ENCODE peak calls at places on chromosomes 16 and 17, in five cellular contexts. One of them, this sample, is unnamed.
A peak's percentile ranks its signal among the peaks of the same experiment; 100 is the strongest.

GRCh38 chr16:997440-998051 is 16.0 kb downstream of the SOX8 start:
- DNase-seq in stomach: peak; percentile 72
- DNase-seq in erythroblast: no peak
- DNase-seq in IMR-90: peak; percentile 41
- DNase-seq in uterus: no peak
- DNase-seq in this sample: no peak

GRCh38 chr16:11797957-11798299 is 870 bp upstream of the ZC3H7A start:
- DNase-seq in erythroblast: no peak
- DNase-seq in IMR-90: no peak
- DNase-seq in uterus: no peak
- DNase-seq in stomach: no peak
- DNase-seq in this sample: no peak

GRCh38 chr17:2395258-2396170 is 5.3 kb downstream of the MNT start:
- DNase-seq in IMR-90: peak; percentile 58
- DNase-seq in erythroblast: peak; percentile 46
- DNase-seq in stomach: no peak
- DNase-seq in uterus: no peak
- DNase-seq in this sample: no peak

GRCh38 chr16:30927789-30928378 is 4.5 kb downstream of the FBXL19 start:
- DNase-seq in uterus: peak; percentile 52
- DNase-seq in IMR-90: peak; percentile 25
- DNase-seq in stomach: no peak
- DNase-seq in erythroblast: no peak
- DNase-seq in this sample: peak; percentile 73

GRCh38 chr17:64630309-64631223 is 31.5 kb downstream of the SMURF2 start:
- DNase-seq in IMR-90: no peak
- DNase-seq in erythroblast: no peak
- DNase-seq in stomach: no peak
- DNase-seq in uterus: no peak
- DNase-seq in this sample: no peak

GRCh38 chr17:76278952-76279741 is 14.0 kb downstream of the UBALD2 start:
- DNase-seq in stomach: peak; percentile 95
- DNase-seq in erythroblast: peak; percentile 71
- DNase-seq in uterus: peak; percentile 85
- DNase-seq in IMR-90: peak; percentile 62
- DNase-seq in this sample: peak; percentile 89

GRCh38 chr17:70702683-70703255 is 533.4 kb downstream of the KCNJ2 start:
- DNase-seq in erythroblast: no peak
- DNase-seq in IMR-90: no peak
- DNase-seq in uterus: no peak
- DNase-seq in stomach: no peak
- DNase-seq in this sample: no peak

GRCh38 chr16:62853887-62854286 is 817.6 kb upstream of the CDH8 start:
- DNase-seq in uterus: no peak
- DNase-seq in erythroblast: no peak
- DNase-seq in IMR-90: no peak
- DNase-seq in stomach: no peak
- DNase-seq in this sample: no peak

GRCh38 chr16:72921620-72922019 is 126.3 kb downstream of the ZFHX3 start:
- DNase-seq in stomach: no peak
- DNase-seq in erythroblast: no peak
- DNase-seq in uterus: peak; percentile 48
- DNase-seq in IMR-90: peak; percentile 32
- DNase-seq in this sample: no peak

GRCh38 chr16:71491032-71491431 is 1.9 kb upstream of the ZNF19 start:
- DNase-seq in uterus: no peak
- DNase-seq in stomach: no peak
- DNase-seq in IMR-90: no peak
- DNase-seq in erythroblast: no peak
- DNase-seq in this sample: no peak

GRCh38 chr17:75152971-75153853 is 1.1 kb downstream of the JPT1 start:
- DNase-seq in erythroblast: peak; percentile 42
- DNase-seq in IMR-90: peak; percentile 28
- DNase-seq in stomach: no peak
- DNase-seq in uterus: no peak
- DNase-seq in this sample: no peak

GRCh38 chr16:30570621-30571443 is 682 bp downstream of the ZNF688 start:
- DNase-seq in IMR-90: peak; percentile 28
- DNase-seq in erythroblast: no peak
- DNase-seq in uterus: peak; percentile 56
- DNase-seq in stomach: peak; percentile 28
- DNase-seq in this sample: no peak

GRCh38 chr17:7258731-7259554 is 3.3 kb downstream of the CLDN7 start:
- DNase-seq in uterus: no peak
- DNase-seq in stomach: no peak
- DNase-seq in IMR-90: peak; percentile 27
- DNase-seq in erythroblast: no peak
- DNase-seq in this sample: no peak

GRCh38 chr16:17828012-17828411 is 357.3 kb upstream of the XYLT1 start:
- DNase-seq in IMR-90: peak; percentile 90
- DNase-seq in stomach: no peak
- DNase-seq in uterus: no peak
- DNase-seq in erythroblast: no peak
- DNase-seq in this sample: no peak

GRCh38 chr16:29903579-29903978 is 3.3 kb downstream of the ASPHD1 start:
- DNase-seq in stomach: no peak
- DNase-seq in erythroblast: no peak
- DNase-seq in IMR-90: no peak
- DNase-seq in uterus: no peak
- DNase-seq in this sample: no peak

GRCh38 chr17:50177983-50178834 is 12.4 kb downstream of the SGCA start:
- DNase-seq in uterus: peak; percentile 70
- DNase-seq in stomach: peak; percentile 79
- DNase-seq in erythroblast: peak; percentile 44
- DNase-seq in IMR-90: peak; percentile 99
- DNase-seq in this sample: peak; percentile 97

GRCh38 chr16:70290949-70291519 is 1.7 kb upstream of the AARS1 start:
- DNase-seq in uterus: no peak
- DNase-seq in erythroblast: peak; percentile 19
- DNase-seq in stomach: no peak
- DNase-seq in IMR-90: peak; percentile 72
- DNase-seq in this sample: no peak

GRCh38 chr17:10558049-10558448 is 8.6 kb upstream of the MYH2 start:
- DNase-seq in IMR-90: no peak
- DNase-seq in stomach: no peak
- DNase-seq in uterus: no peak
- DNase-seq in erythroblast: no peak
- DNase-seq in this sample: no peak

GRCh38 chr16:4021070-4021779 is 95.0 kb downstream of the ADCY9 start:
- DNase-seq in IMR-90: no peak
- DNase-seq in stomach: peak; percentile 92
- DNase-seq in uterus: no peak
- DNase-seq in erythroblast: no peak
- DNase-seq in this sample: no peak

GRCh38 chr17:9928601-9929341 is 23.7 kb upstream of the RCVRN start:
- DNase-seq in stomach: no peak
- DNase-seq in IMR-90: peak; percentile 96
- DNase-seq in uterus: peak; percentile 56
- DNase-seq in erythroblast: no peak
- DNase-seq in this sample: peak; percentile 66

GRCh38 chr17:75404739-75405364 is 626 bp downstream of the GRB2 start:
- DNase-seq in IMR-90: peak; percentile 52
- DNase-seq in uterus: peak; percentile 43
- DNase-seq in stomach: peak; percentile 42
- DNase-seq in erythroblast: peak; percentile 74
- DNase-seq in this sample: peak; percentile 48

GRCh38 chr16:57808589-57808988 is 6.3 kb upstream of the KIFC3 start:
- DNase-seq in erythroblast: no peak
- DNase-seq in uterus: no peak
- DNase-seq in IMR-90: no peak
- DNase-seq in stomach: no peak
- DNase-seq in this sample: no peak

GRCh38 chr16:57809843-57810196 is 7.5 kb upstream of the KIFC3 start:
- DNase-seq in erythroblast: no peak
- DNase-seq in stomach: no peak
- DNase-seq in uterus: no peak
- DNase-seq in IMR-90: no peak
- DNase-seq in this sample: no peak

GRCh38 chr16:57807252-57807967 is 5.1 kb upstream of the KIFC3 start:
- DNase-seq in uterus: no peak
- DNase-seq in erythroblast: no peak
- DNase-seq in IMR-90: no peak
- DNase-seq in stomach: no peak
- DNase-seq in this sample: peak; percentile 70

GRCh38 chr16:57809276-57809793 is 7.0 kb upstream of the KIFC3 start:
- DNase-seq in stomach: no peak
- DNase-seq in uterus: no peak
- DNase-seq in erythroblast: no peak
- DNase-seq in IMR-90: no peak
- DNase-seq in this sample: no peak

DNA sequence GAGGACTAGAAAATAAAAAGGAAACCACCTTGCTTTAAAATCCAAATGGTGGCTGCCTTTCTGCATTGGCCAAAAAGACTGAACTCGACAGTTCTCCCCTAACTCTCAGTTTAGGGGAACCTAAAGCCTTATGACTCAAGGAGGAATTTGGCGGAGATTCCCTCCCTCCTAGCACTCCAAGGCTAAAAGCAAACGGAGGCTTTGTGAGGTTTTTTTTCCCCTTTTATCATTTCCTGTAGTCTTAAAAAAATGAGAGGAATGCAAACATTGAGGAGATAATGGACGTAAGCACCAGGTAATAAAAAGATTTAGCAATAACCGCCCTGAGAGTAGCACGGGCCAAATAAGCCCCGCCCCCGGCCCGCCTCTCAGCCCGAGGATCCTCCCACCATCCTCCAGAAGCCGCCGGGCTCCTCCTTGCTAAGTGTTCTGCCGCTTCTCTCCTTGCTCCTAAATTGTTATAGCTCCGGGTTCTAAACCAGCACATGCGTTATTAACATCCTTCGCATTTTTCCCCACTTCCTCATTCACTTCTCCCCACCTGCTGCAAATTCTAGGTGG is 5.8 kb upstream of the KIFC3 start:
- DNase-seq in erythroblast: peak; percentile 59
- DNase-seq in stomach: peak; percentile 92
- DNase-seq in IMR-90: peak; percentile 91
- DNase-seq in uterus: peak; percentile 82
- DNase-seq in this sample: peak; percentile 58
- TF ChIP-seq POLR2A in erythroblast: no peak
- TF ChIP-seq POLR2A in stomach: no peak
- TF ChIP-seq POLR2A in IMR-90: no peak
- TF ChIP-seq POLR2A in uterus: peak; percentile 39
- TF ChIP-seq POLR2A in this sample: no peak

GRCh38 chr16:68299571-68300453 is 10.9 kb downstream of the SLC7A6OS start:
- DNase-seq in stomach: no peak
- DNase-seq in erythroblast: no peak
- DNase-seq in IMR-90: no peak
- DNase-seq in uterus: no peak
- DNase-seq in this sample: no peak

GRCh38 chr16:68300736-68301459 is 9.8 kb downstream of the SLC7A6OS start:
- DNase-seq in stomach: no peak
- DNase-seq in uterus: no peak
- DNase-seq in erythroblast: no peak
- DNase-seq in IMR-90: no peak
- DNase-seq in this sample: no peak

GRCh38 chr16:68298312-68298711 is 12.4 kb downstream of the SLC7A6OS start:
- DNase-seq in erythroblast: no peak
- DNase-seq in stomach: no peak
- DNase-seq in uterus: no peak
- DNase-seq in IMR-90: no peak
- DNase-seq in this sample: no peak

GRCh38 chr16:68297908-68298307 is 12.8 kb downstream of the SLC7A6OS start:
- DNase-seq in IMR-90: peak; percentile 11
- DNase-seq in erythroblast: no peak
- DNase-seq in uterus: no peak
- DNase-seq in stomach: no peak
- DNase-seq in this sample: no peak

DNA sequence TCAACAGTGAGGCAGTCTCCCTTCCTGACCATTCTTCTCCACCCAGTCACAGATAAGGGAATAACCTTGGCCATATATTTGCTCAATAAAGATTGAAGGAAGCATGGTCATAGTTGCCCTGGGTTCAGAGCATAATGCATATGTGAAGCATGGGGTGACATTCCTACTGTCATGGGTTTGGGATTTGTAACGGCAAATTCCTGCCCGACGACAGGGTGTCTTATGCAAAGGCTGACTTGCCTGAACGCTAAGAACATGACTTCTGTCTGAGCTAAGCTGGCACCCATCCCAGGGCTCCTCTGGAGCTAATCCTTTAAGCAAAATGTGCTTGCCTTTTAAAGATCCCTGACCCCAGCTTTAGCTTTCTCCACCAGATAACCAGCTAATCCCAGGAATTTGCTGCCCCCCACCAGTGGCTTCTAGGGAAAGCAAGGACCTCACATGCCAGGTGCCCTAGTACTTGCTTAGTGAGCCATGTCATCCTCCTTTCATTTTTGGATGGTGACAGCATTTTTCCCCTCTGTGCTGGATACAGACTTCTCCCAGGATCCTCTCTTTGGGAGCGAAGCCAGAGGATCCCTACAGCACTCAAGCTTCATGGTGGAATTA is 11.7 kb downstream of the SLC7A6OS start:
- DNase-seq in stomach: peak; percentile 38
- DNase-seq in erythroblast: no peak
- DNase-seq in uterus: peak; percentile 27
- DNase-seq in IMR-90: peak; percentile 77
- DNase-seq in this sample: no peak
- TF ChIP-seq POLR2A in stomach: no peak
- TF ChIP-seq POLR2A in erythroblast: no peak
- TF ChIP-seq POLR2A in uterus: no peak
- TF ChIP-seq POLR2A in IMR-90: no peak
- TF ChIP-seq POLR2A in this sample: no peak

DNA sequence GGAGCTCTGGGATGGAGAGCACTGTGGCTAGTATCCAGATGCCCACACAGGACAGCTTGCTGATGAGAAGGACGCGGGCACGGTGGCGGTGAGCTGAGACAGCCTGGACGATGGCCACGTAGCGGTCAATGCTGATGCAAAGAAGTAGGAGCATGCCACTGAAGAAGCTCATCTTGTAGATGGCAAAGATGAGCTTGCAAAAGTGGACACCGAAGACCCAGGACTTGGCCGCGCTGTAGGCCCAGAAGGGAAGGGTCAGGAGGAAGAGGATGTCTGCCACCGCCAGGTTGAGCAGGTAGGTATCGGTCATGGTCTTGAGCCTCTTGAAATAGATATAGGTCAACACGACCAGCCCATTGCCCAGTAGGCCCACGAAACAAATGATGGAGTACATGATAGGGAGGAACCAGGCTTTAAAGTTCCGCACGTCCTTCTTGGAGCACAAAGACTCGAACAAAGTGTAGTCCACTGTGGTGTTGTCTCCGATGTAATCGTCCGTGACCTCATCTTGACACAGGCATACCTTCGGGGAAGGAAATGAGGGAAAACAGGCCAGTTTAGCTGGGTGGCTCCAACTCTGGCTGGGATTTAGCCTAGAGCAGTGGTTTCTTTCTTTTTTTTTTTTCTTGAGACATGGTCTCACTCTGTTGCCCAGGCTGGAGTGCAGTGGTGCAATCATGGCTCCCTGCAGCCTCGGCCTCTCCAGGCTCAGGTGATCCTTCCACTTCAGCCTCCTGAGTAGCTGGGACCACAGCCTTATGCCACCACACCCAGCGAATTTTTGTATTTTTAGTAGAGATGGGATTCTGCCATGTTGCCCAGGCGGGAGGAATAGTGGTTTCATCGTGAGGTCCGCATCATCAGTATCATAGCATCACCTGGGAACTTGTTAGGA is 9.7 kb downstream of the CCR7 start:
- DNase-seq in stomach: peak; percentile 17
- DNase-seq in erythroblast: no peak
- DNase-seq in uterus: peak; percentile 13
- DNase-seq in IMR-90: no peak
- DNase-seq in this sample: no peak
- TF ChIP-seq POLR2A in stomach: no peak
- TF ChIP-seq POLR2A in erythroblast: no peak
- TF ChIP-seq POLR2A in uterus: no peak
- TF ChIP-seq POLR2A in IMR-90: no peak
- TF ChIP-seq POLR2A in this sample: no peak

GRCh38 chr16:66538910-66539309 is 11.0 kb downstream of the TK2 start:
- DNase-seq in IMR-90: no peak
- DNase-seq in uterus: no peak
- DNase-seq in stomach: no peak
- DNase-seq in erythroblast: no peak
- DNase-seq in this sample: no peak
- TF ChIP-seq POLR2A in IMR-90: no peak
- TF ChIP-seq POLR2A in uterus: no peak
- TF ChIP-seq POLR2A in stomach: no peak
- TF ChIP-seq POLR2A in erythroblast: no peak
- TF ChIP-seq POLR2A in this sample: no peak